ENCODE peak calls at places on chromosomes 12 and 14, in ten cellular contexts. A, N, O, P, Z, S, R, D, B and X are unnamed samples.

GRCh38 chr12:111101003-111101402 is 180.6 kb upstream of the MYL2 start:
- DNase-seq in A (no peak), N (no peak), O (no peak), P (no peak), Z (no peak), S (no peak), R (no peak), D (no peak), B (no peak), X (no peak)

GRCh38 chr12:105317453-105317852 is 13.0 kb upstream of the C12orf75 start:
- DNase-seq in A (no peak), N (no peak), O (no peak), P (peak), Z (no peak), S (no peak), R (peak), D (no peak), B (no peak), X (peak)

GRCh38 chr14:78598046-78598652 is 428.0 kb downstream of the NRXN3 start:
- DNase-seq in A (peak), N (peak), O (peak), P (peak), Z (peak), S (peak), R (peak), D (peak), B (no peak), X (peak)

GRCh38 chr12:89664441-89664840 is 44.2 kb downstream of the ATP2B1 start:
- DNase-seq in A (no peak), N (no peak), O (no peak), P (no peak), Z (no peak), S (no peak), R (no peak), D (no peak), B (no peak), X (no peak)

GRCh38 chr14:22994762-22995275 is 12.5 kb upstream of the AJUBA start:
- DNase-seq in A (peak), N (peak), O (peak), P (peak), Z (peak), S (no peak), R (peak), D (peak), B (no peak), X (peak)

GRCh38 chr14:30337456-30337855 is 221.5 kb upstream of the G2E3 start:
- DNase-seq in A (no peak), N (no peak), O (no peak), P (peak), Z (no peak), S (no peak), R (no peak), D (no peak), B (no peak), X (no peak)

GRCh38 chr14:63275611-63276010 is 43.1 kb downstream of the GPHB5 start:
- DNase-seq in A (no peak), N (no peak), O (no peak), P (no peak), Z (no peak), S (no peak), R (no peak), D (no peak), B (no peak), X (no peak)

GRCh38 chr12:29216797-29217583 is 67.9 kb downstream of the FAR2 start:
- DNase-seq in A (peak), N (no peak), O (no peak), P (no peak), Z (no peak), S (no peak), R (peak), D (no peak), B (no peak), X (peak)

GRCh38 chr14:64788706-64789105 is 84.5 kb downstream of the PLEKHG3 start:
- DNase-seq in A (peak), N (no peak), O (no peak), P (peak), Z (no peak), S (no peak), R (peak), D (no peak), B (no peak), X (peak)

GRCh38 chr12:97323154-97323553 is 139.4 kb upstream of the RMST start:
- DNase-seq in A (no peak), N (no peak), O (no peak), P (no peak), Z (no peak), S (no peak), R (no peak), D (no peak), B (no peak), X (no peak)

GRCh38 chr12:105462841-105463240 is 132.3 kb downstream of the C12orf75 start:
- DNase-seq in A (no peak), N (no peak), O (no peak), P (peak), Z (no peak), S (no peak), R (peak), D (no peak), B (no peak), X (no peak)

GRCh38 chr12:96015672-96016071 is 19.5 kb upstream of the HAL start:
- DNase-seq in A (peak), N (no peak), O (no peak), P (peak), Z (no peak), S (peak), R (peak), D (peak), B (no peak), X (peak)

GRCh38 chr12:21985155-21985554 is 43.9 kb upstream of the ABCC9 start:
- DNase-seq in A (no peak), N (no peak), O (no peak), P (peak), Z (no peak), S (no peak), R (no peak), D (no peak), B (no peak), X (no peak)

GRCh38 chr12:75525263-75525662 is 13.9 kb upstream of the KRR1 start:
- DNase-seq in A (peak), N (no peak), O (peak), P (no peak), Z (no peak), S (no peak), R (no peak), D (no peak), B (no peak), X (no peak)
- TF ChIP-seq CTCF in A (peak), N (no peak), O (peak), P (peak), Z (no peak), S (no peak), R (peak), D (peak), B (no peak), X (peak)

DNA sequence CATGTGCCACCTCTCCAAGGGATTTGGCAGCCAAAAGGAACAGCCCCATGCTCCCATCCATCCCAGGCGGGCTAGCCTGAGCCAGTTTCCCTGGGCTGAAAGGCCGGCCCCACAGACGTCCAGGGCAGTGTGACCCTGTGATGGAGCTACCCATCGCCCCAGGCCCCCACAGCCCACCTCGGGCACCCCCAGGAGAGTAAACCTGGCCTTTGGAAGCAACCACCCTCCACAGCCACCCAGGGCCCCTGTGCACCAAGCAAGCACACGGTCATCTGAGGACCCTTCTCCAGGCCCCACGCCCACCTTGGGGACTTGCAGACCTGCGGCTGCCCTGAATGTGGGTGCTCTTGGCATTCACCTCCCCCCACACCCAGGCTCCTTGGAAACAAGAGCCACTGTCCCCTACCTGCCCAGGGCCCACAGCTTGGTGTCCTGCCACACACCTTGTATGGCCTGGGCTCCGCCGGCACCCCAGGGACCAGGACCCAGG is 8.4 kb downstream of the AHNAK2 start:
- DNase-seq in A (no peak), N (no peak), O (no peak), P (no peak), Z (peak), S (no peak), R (no peak), D (no peak), B (no peak), X (no peak)
- H3K4me3 ChIP-seq in A (peak), N (no peak), O (no peak), P (peak), Z (peak), S (no peak), R (peak), D (no peak), B (peak), X (peak)

GRCh38 chr12:116466536-116466935 is 92.6 kb upstream of the MAP1LC3B2 start:
- DNase-seq in A (peak), N (no peak), O (no peak), P (peak), Z (no peak), S (no peak), R (peak), D (no peak), B (no peak), X (no peak)
- TF ChIP-seq CTCF in A (no peak), N (no peak), O (no peak), P (no peak), Z (no peak), S (no peak), R (peak), D (no peak), B (no peak), X (no peak)

GRCh38 chr12:53725824-53726223 is 1.4 kb downstream of the CALCOCO1 start:
- DNase-seq in A (peak), N (no peak), O (no peak), P (peak), Z (no peak), S (no peak), R (peak), D (no peak), B (no peak), X (no peak)
- H3K4me3 ChIP-seq in A (peak), N (no peak), O (no peak), P (peak), Z (no peak), S (peak), R (peak), D (no peak), B (peak), X (peak)

GRCh38 chr12:15883536-15883935 is 1.3 kb downstream of the STRAP start:
- DNase-seq in A (peak), N (no peak), O (peak), P (peak), Z (no peak), S (no peak), R (no peak), D (no peak), B (no peak), X (no peak)

GRCh38 chr12:15882055-15882971 is at the start of gene STRAP:
- DNase-seq in A (peak), N (peak), O (peak), P (peak), Z (peak), S (peak), R (peak), D (peak), B (peak), X (peak)

GRCh38 chr12:15886372-15887042 is 4.3 kb downstream of the STRAP start:
- DNase-seq in A (no peak), N (no peak), O (no peak), P (peak), Z (no peak), S (no peak), R (no peak), D (no peak), B (no peak), X (peak)

GRCh38 chr12:15892645-15893259 is 10.6 kb downstream of the STRAP start:
- DNase-seq in A (no peak), N (no peak), O (no peak), P (no peak), Z (no peak), S (no peak), R (no peak), D (no peak), B (no peak), X (no peak)

GRCh38 chr12:15887043-15887817 is 5.0 kb downstream of the STRAP start:
- DNase-seq in A (no peak), N (no peak), O (no peak), P (no peak), Z (no peak), S (no peak), R (no peak), D (no peak), B (no peak), X (no peak)
- TF ChIP-seq CTCF in A (no peak), N (no peak), O (no peak), P (no peak), Z (no peak), S (no peak), R (no peak), D (no peak), B (no peak), X (no peak)